ENCODE peak calls at places on chromosome 4, in seven cellular contexts. W is mesendoderm, Y is neuronal stem cell, T is H9, F is IMR-90, B is H1, R is trophoblast cell. N is an unnamed sample.
A peak's percentile ranks its signal among the peaks of the same experiment; 100 is the strongest.

GRCh38 chr4:6771229-6771671 is 11.3 kb upstream of the KIAA0232 start:
- DNase-seq in W (no peak), Y (no peak), T (no peak), F (peak; percentile 16), B (no peak), R (peak; percentile 68), N (peak; percentile 56)

GRCh38 chr4:99300934-99301333 is 10.1 kb upstream of the ADH1A start:
- DNase-seq in W (no peak), Y (no peak), T (no peak), F (peak; percentile 97), B (no peak), R (peak; percentile 51), N (peak; percentile 84)

GRCh38 chr4:25370242-25370641 is 6.8 kb upstream of the ANAPC4 start:
- DNase-seq in W (peak; percentile 35), Y (no peak), T (no peak), F (no peak), B (no peak), R (no peak), N (no peak)

GRCh38 chr4:107379054-107379869 is 340.8 kb downstream of the PAPSS1 start:
- DNase-seq in W (peak; percentile 39), Y (no peak), T (no peak), F (peak; percentile 47), B (no peak), R (peak; percentile 36), N (peak; percentile 42)

GRCh38 chr4:71307729-71308128 is 31.1 kb upstream of the SLC4A4 start:
- DNase-seq in W (no peak), Y (no peak), T (no peak), F (no peak), B (no peak), R (no peak), N (no peak)

GRCh38 chr4:159400782-159401712 is 298.2 kb downstream of the RAPGEF2 start:
- DNase-seq in W (no peak), Y (no peak), T (no peak), F (peak; percentile 70), B (no peak), R (peak; percentile 32), N (peak; percentile 83)

GRCh38 chr4:24489870-24490269 is 94.5 kb downstream of the DHX15 start:
- DNase-seq in W (no peak), Y (no peak), T (no peak), F (no peak), B (no peak), R (no peak), N (peak; percentile 20)

GRCh38 chr4:54063224-54063623 is 1.2 kb downstream of the CHIC2 start:
- DNase-seq in W (no peak), Y (no peak), T (no peak), F (peak; percentile 60), B (no peak), R (peak; percentile 55), N (peak; percentile 62)

GRCh38 chr4:150136036-150136435 is 57.8 kb downstream of the DCLK2 start:
- DNase-seq in W (no peak), Y (no peak), T (no peak), F (peak; percentile 72), B (no peak), R (no peak), N (peak; percentile 72)

GRCh38 chr4:158496030-158496741 is 25.5 kb upstream of the RXFP1 start:
- DNase-seq in W (peak; percentile 66), Y (peak; percentile 36), T (peak; percentile 58), F (no peak), B (peak; percentile 25), R (peak; percentile 59), N (no peak)

GRCh38 chr4:129254126-129254525 is 158.2 kb downstream of the C4orf33 start:
- DNase-seq in W (no peak), Y (no peak), T (no peak), F (no peak), B (no peak), R (no peak), N (no peak)

GRCh38 chr4:38857354-38858096 is 908 bp upstream of the TLR6 start:
- DNase-seq in W (peak; percentile 66), Y (no peak), T (no peak), F (peak; percentile 94), B (no peak), R (peak; percentile 71), N (peak; percentile 96)

DNA sequence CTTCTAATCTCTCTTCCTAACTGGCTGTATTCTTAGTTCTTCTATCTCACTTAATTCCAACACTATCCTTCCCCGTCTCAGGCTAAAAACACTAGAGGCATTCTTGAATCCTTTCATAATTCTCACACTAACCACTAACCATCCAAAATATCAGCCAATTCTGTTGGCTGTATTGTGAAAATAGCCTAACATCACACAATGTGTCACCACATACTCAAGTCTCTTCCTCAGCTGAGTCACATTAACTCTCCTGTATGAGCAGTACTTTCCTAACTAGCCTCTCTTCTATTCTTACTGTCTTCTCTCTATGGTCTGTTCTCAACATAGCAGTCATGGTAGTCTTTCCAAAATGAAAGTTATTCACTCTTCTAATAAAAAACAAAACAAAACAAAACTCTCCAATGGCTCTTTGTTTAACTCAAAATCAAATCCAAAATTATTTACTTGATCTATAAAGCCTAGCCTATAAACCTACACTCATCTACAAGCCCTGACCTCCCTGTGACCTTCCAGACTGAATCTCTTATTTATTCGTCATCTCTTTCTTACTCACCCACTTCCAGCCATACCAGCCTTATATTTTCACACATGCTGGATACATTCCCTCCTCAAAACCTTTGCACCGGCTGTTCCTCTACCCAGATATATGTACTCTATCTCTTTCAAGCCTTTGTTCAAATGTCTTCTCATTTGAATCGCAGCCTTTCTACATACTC is 445.9 kb downstream of the TLL1 start:
- DNase-seq in W (no peak), Y (no peak), T (no peak), F (peak; percentile 0), B (no peak), R (no peak), N (peak; percentile 53)
- H2AK5ac ChIP-seq in W (no peak overlapping the region), Y (no peak overlapping the region), T (no peak overlapping the region), F (no peak overlapping the region), B (no peak overlapping the region), R (no peak overlapping the region), N (no peak overlapping the region)

GRCh38 chr4:77376788-77377460 is 219.9 kb downstream of the CCNG2 start:
- DNase-seq in W (peak; percentile 57), Y (no peak), T (peak; percentile 48), F (no peak), B (no peak), R (no peak), N (no peak)
- H2AK5ac ChIP-seq in W (no peak overlapping the region), Y (no peak overlapping the region), T (no peak overlapping the region), F (no peak overlapping the region), B (no peak overlapping the region), R (no peak overlapping the region), N (no peak overlapping the region)

GRCh38 chr4:95155759-95156451 is 392.9 kb downstream of the UNC5C start:
- DNase-seq in W (peak; percentile 44), Y (peak; percentile 31), T (no peak), F (peak; percentile 41), B (no peak), R (peak; percentile 76), N (peak; percentile 64)
- H2AK5ac ChIP-seq in W (no peak overlapping the region), Y (no peak overlapping the region), T (no peak overlapping the region), F (no peak overlapping the region), B (no peak overlapping the region), R (no peak overlapping the region), N (no peak overlapping the region)

GRCh38 chr4:41757521-41758156 is 9.1 kb upstream of the PHOX2B start:
- DNase-seq in W (no peak), Y (no peak), T (peak; percentile 32), F (no peak), B (no peak), R (no peak), N (no peak)
- H2AK5ac ChIP-seq in W (no peak overlapping the region), Y (no peak overlapping the region), T (no peak overlapping the region), F (no peak overlapping the region), B (no peak overlapping the region), R (no peak overlapping the region), N (no peak overlapping the region)

N was measured in mesenchymal stem cell.